ENCODE peak calls at places on chromosomes 3 and 15, in four cellular contexts. G is transverse colon, A is GM12865, E is MCF 10A. K is an unnamed sample.

GRCh38 chr15:32717290-32718081 is at the start of gene GREM1:
- DNase-seq in E (no peak), G (peak), A (no peak), K (no peak)

GRCh38 chr3:171227333-171227732 is 200.8 kb upstream of the SLC2A2 start:
- DNase-seq in E (no peak), G (no peak), A (no peak), K (no peak)

GRCh38 chr3:8990266-8991215 is 27.3 kb upstream of the RAD18 start:
- DNase-seq in G (no peak), A (no peak), E (no peak), K (no peak)

GRCh38 chr15:28873585-28874139 is 12.1 kb upstream of the APBA2 start:
- DNase-seq in A (no peak), E (no peak), G (no peak), K (no peak)

GRCh38 chr15:27250223-27250622 is 279.2 kb downstream of the GABRG3 start:
- DNase-seq in A (no peak), E (no peak), G (no peak), K (no peak)

GRCh38 chr15:101657968-101658784 is 6.0 kb upstream of the TM2D3 start:
- DNase-seq in E (peak), G (peak), A (no peak), K (no peak)

GRCh38 chr3:11159421-11159904 is 5.2 kb downstream of the HRH1 start:
- DNase-seq in A (no peak), G (peak), E (peak), K (no peak)

GRCh38 chr15:65368646-65369045 is 9.2 kb downstream of the IGDCC3 start:
- DNase-seq in A (no peak), E (no peak), G (no peak), K (no peak)

GRCh38 chr3:161336661-161337060 is 34.7 kb downstream of the SPTSSB start:
- DNase-seq in G (no peak), E (no peak), A (no peak), K (no peak)

GRCh38 chr15:33157636-33158035 is 36.9 kb downstream of the FMN1 start:
- DNase-seq in E (no peak), G (no peak), A (no peak), K (no peak)

GRCh38 chr3:16050641-16051467 is 123.6 kb upstream of the GALNT15 start:
- DNase-seq in A (no peak), G (no peak), E (no peak), K (no peak)

GRCh38 chr3:8505621-8506020 is 4.0 kb downstream of the LMCD1 start:
- DNase-seq in A (no peak), E (peak), G (peak), K (no peak)

GRCh38 chr3:152039887-152040286 is 166.4 kb downstream of the SUCNR1 start:
- DNase-seq in E (no peak), A (peak), G (no peak), K (no peak)

GRCh38 chr3:15645740-15646490 is 44.4 kb downstream of the BTD start:
- DNase-seq in G (no peak), E (peak), A (no peak), K (no peak)

GRCh38 chr3:126135398-126136076 is 44.8 kb downstream of the ALDH1L1 start:
- DNase-seq in A (no peak), G (peak), E (no peak), K (peak)

GRCh38 chr3:106610362-106610997 is 741.7 kb upstream of the CBLB start:
- DNase-seq in A (no peak), E (peak), G (no peak), K (no peak)

GRCh38 chr3:47622648-47623047 is 44.0 kb upstream of the CSPG5 start:
- DNase-seq in G (no peak), A (no peak), E (no peak), K (no peak)

DNA sequence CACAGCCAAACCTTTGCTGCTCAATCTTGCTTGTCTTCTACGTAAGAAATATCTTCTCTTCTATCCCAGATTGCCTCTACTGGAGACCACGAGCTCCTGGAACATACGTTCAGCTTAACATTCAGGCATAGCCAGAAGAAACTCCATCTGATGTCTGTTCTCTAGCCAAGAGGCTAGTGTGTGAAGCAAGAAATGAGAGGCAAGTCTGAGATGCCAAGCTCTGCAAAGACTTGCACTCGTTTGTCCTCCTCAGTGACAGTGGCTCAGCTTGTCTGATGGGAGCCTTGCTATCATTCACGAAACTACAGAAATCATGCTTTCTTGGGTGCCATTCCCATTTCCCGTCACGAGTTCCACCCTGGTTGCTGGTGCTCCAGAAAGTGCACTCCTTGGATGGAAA is at the start of gene SCN10A:
- DNase-seq in A (no peak), G (no peak), E (no peak), K (no peak)
- TF ChIP-seq CTCF in A (no peak), G (no peak), E (no peak), K (no peak)

GRCh38 chr15:88069561-88069960 is 187.0 kb downstream of the NTRK3 start:
- DNase-seq in E (no peak), A (no peak), G (no peak), K (no peak)
- TF ChIP-seq CTCF in E (no peak), A (no peak), G (no peak), K (no peak)

GRCh38 chr3:61877359-61877770 is 316.0 kb downstream of the PTPRG start:
- DNase-seq in G (no peak), A (peak), E (no peak), K (peak)
- TF ChIP-seq CTCF in G (no peak), A (no peak), E (no peak), K (no peak)

GRCh38 chr3:172982731-172983364 is 158.2 kb downstream of the SPATA16 start:
- DNase-seq in A (no peak), G (no peak), E (peak), K (no peak)
- TF ChIP-seq CTCF in A (no peak), G (no peak), E (peak), K (peak)

GRCh38 chr3:186896875-186897274 is 33.5 kb upstream of the ST6GAL1 start:
- DNase-seq in A (no peak), E (no peak), G (no peak), K (no peak)

GRCh38 chr3:186902713-186903112 is 27.6 kb upstream of the ST6GAL1 start:
- DNase-seq in A (no peak), E (no peak), G (no peak), K (no peak)

GRCh38 chr3:186895406-186895805 is 34.9 kb upstream of the ST6GAL1 start:
- DNase-seq in G (no peak), A (no peak), E (no peak), K (no peak)

GRCh38 chr3:186902154-186902553 is 28.2 kb upstream of the ST6GAL1 start:
- DNase-seq in E (no peak), A (no peak), G (no peak), K (no peak)

GRCh38 chr3:186901135-186901734 is 29.1 kb upstream of the ST6GAL1 start:
- DNase-seq in G (no peak), A (no peak), E (peak), K (no peak)
- TF ChIP-seq CTCF in G (no peak), A (no peak), E (no peak), K (no peak)

DNA sequence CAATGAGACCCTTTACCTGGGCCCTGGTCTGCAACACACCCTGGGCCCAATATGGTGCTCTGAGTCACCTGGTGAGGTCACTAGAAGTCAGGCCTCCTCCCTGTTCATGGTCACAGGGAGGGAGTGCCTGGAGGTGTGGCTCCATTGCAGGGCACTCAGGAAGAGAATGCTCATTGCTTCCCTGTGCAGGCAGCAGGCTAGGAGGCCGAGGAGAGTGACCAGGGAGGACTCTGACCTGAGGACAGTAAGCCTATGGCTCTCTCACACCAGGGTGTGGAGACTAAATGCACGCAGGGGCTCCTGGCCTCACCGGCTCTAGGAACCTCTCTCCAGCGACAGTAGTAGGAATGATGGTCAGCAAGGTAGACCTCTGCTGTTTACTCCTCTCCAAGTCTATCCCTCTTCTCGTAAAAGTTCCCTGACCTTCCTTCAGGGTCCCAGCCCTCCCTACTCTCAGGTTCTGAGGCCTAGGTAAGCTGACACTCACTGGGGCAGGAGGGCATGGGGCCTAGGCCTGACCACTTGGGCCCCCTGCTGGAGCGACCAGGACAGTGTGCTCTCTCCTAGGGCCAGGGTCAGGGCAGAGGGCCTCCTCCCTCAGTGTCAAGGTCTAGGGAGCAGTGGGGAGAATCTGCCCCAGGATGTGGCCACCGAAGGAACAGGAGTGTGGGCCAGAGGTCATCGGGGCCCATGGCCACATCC is 9.6 kb upstream of the SLCO2A1 start:
- DNase-seq in E (peak), A (no peak), G (peak), K (peak)
- TF ChIP-seq CTCF in E (no peak), A (peak), G (peak), K (peak)

GRCh38 chr3:80068459-80068858 is 300.7 kb upstream of the ROBO1 start:
- DNase-seq in E (no peak), A (no peak), G (no peak), K (no peak)

GRCh38 chr3:80060664-80061063 is 292.9 kb upstream of the ROBO1 start:
- DNase-seq in E (peak), A (no peak), G (no peak), K (no peak)

DNA sequence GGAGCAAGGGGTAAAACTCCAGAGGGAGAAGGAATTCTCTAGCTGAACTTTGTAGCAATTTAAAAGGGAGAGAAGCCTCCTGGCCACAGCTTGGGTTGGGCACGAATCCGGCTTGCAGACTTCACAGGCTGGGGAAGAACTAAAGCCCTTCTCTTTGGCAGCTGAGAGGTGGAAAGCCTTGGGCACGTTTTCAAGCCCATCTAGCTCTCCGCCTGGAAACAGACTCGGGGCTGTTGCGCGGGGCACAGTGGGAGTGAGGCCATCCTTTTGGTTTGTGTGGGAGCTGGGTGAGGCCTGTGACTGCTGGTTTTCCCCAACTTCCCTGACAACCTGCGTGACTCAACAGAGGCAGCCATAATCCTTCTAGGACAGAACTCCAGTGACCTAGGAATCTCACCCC is 295.7 kb upstream of the ROBO1 start:
- DNase-seq in E (no peak), A (no peak), G (no peak), K (no peak)
- TF ChIP-seq CTCF in E (no peak), A (no peak), G (no peak), K (no peak)

DNA sequence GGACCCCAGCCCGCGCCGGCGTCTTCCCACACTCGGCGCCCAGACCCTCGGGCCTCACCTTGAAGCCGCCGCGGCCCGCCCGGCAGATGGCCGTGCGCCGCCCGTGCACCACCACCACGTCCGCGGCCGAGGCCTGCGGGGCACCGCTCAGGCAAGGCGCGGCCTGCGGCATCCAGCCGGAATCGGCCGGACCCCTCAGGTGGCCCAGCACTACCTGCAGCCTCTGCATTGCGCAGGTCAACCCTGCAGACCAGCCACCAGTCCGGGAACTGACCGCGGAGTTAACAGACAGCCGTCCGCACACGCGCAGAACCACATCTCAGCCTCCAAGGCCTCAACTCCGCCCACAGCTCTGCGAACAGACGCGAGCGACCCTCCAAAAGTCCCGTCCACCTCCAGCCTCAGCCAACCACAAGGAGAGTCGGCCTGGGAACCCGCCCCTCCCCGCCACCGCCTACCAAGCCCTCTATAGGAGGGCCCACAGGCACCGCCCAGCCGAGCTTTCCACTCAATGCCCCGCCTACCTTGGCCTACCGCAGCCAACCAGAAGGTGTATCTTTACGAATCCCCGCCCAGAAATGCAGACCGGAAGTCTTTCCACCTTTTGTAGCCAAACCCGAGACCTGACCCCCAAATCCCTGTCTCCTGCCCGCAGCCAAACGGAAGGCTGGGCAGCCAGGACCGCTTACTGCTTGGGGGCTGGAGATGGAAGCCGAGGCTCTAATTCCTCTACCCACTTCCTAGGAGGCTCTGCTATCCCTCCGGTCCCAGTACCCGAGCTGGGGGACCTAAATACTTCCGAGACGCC is at the start of gene ACAA1:
- DNase-seq in E (peak), A (peak), G (peak), K (peak)
- TF ChIP-seq CTCF in E (no peak), A (no peak), G (no peak), K (no peak)

DNA sequence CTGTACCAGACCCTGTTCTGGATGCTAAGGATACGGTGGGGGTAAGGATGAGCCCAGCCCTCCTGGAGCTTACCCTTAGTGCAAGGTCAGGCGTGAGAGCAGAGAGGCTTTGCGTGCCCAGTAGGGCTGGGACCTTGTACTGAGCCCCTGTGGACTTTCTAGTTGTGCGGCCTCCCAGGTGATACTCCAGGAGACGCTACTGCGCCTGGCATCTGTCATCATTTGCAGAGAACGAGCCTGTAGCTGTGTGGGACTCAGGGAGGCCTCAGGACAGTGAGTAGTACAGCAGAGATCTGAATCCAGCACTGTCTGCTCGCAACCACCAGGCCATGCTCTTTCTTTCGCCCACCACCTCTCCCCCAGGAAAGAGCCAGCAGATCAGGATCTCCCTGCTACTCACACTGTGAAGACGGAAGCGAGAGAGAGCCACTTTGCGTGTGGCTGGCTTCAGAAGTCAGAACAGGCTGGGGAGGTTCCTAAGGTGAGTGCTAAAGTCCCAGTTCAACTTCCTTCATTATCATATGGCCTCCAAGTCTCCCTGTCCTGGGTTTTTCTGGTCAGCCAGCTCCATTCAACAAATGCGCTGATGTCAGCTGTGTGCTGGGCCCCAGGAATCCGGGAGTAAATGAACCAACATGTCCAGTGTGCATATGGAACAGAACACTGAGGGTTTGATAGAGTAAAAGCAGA is 38.2 kb upstream of the ITGA11 start:
- DNase-seq in A (no peak), G (no peak), E (no peak), K (no peak)
- TF ChIP-seq CTCF in A (no peak), G (no peak), E (no peak), K (no peak)

DNA sequence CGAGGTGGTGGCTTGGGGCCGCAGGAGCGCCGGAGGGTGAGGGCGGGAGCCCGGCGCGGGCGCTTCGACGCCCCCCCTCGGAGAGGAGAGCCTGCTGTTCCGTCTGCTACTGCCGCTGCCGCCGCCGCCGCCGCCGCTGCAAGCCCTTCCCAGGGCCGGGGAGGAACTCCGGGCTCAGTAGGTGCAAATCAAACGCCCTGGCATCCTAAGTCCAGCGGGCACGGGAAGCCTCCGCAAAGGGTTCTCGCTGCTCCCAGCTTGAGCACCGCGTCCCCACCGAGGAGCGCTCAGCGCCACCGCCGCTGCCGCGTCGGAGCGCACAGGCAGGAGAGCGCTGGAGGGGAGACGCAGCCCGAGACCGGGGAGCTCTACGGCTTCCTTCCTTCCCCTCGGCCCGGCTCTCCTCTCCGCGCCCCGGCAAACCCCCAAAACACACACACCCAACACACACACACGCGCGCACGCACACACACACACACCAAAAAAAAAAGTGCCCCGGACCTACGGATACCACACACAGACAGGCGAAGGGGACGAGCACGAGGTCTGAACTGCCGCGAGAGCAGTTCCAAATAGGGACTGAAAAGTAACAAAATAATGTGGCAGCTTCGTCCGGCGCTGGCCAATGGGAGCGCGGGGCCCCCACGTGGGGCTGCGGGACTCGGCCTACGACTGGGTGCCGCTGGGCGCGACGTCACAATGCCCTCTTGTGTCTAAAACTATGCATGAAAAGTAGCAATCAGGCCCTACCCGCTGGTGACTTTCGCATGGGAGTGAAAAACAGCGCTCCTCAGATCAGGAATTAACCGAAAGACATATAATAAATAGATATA is at the start of gene TLE3:
- DNase-seq in G (peak), E (peak), A (peak), K (peak)
- TF ChIP-seq CTCF in G (peak), E (peak), A (no peak), K (no peak)

K was measured in Calu3.